ENCODE peak calls at places on chromosomes 16 and 17, in four cellular contexts. H, S, A and G are unnamed samples.
A peak's percentile ranks its signal among the peaks of the same experiment; 100 is the strongest.

GRCh38 chr16:66457888-66458287 is 30.8 kb downstream of the BEAN1 start:
- DNase-seq in H (peak; percentile 45), S (no peak), A (no peak), G (no peak)

GRCh38 chr17:4187076-4187475 is 44.1 kb downstream of the CYB5D2 start:
- DNase-seq in H (no peak), S (no peak), A (no peak), G (no peak)

GRCh38 chr17:8001976-8002645 is at the start of gene GUCY2D:
- DNase-seq in H (no peak), S (no peak), A (no peak), G (no peak)

GRCh38 chr17:79317916-79318315 is 243.3 kb downstream of the ENGASE start:
- DNase-seq in H (no peak), S (no peak), A (no peak), G (no peak)

GRCh38 chr17:42387221-42387657 is 1.0 kb downstream of the STAT3 start:
- DNase-seq in H (peak; percentile 28), S (no peak), A (no peak), G (peak; percentile 66)

GRCh38 chr17:63838586-63839184 is 3.8 kb downstream of the SMARCD2 start:
- DNase-seq in H (peak; percentile 70), S (no peak), A (no peak), G (peak; percentile 34)

GRCh38 chr17:32319548-32319905 is 22.4 kb downstream of the C17orf75 start:
- DNase-seq in H (peak; percentile 87), S (peak; percentile 32), A (peak; percentile 65), G (no peak)

GRCh38 chr16:4936181-4936990 is 562 bp downstream of the PPL start:
- DNase-seq in H (no peak), S (no peak), A (no peak), G (no peak)

GRCh38 chr16:48911700-48912099 is 301.7 kb upstream of the N4BP1 start:
- DNase-seq in H (peak; percentile 44), S (no peak), A (no peak), G (no peak)

GRCh38 chr17:79721993-79722671 is 8.6 kb upstream of the ENPP7 start:
- DNase-seq in H (no peak), S (no peak), A (no peak), G (no peak)

GRCh38 chr16:87795336-87795735 is 29.6 kb upstream of the KLHDC4 start:
- DNase-seq in H (no peak), S (no peak), A (no peak), G (no peak)

GRCh38 chr16:52586159-52586558 is 39.2 kb upstream of the TOX3 start:
- DNase-seq in H (no peak), S (no peak), A (no peak), G (no peak)

GRCh38 chr17:55484575-55484974 is 26.7 kb downstream of the SMIM36 start:
- DNase-seq in H (no peak), S (no peak), A (no peak), G (no peak)

GRCh38 chr17:80029235-80029974 is 6.3 kb downstream of the TBC1D16 start:
- DNase-seq in H (peak; percentile 91), S (no peak), A (no peak), G (no peak)

GRCh38 chr16:80559369-80559768 is 18.6 kb downstream of the DYNLRB2 start:
- DNase-seq in H (no peak), S (no peak), A (no peak), G (no peak)

GRCh38 chr17:72120878-72121163 is at the start of gene SOX9:
- DNase-seq in H (peak; percentile 97), S (peak; percentile 85), A (no peak), G (no peak)

GRCh38 chr17:68288804-68289203 is 2.1 kb downstream of the SLC16A6 start:
- DNase-seq in H (no peak), S (no peak), A (no peak), G (no peak)

GRCh38 chr17:53823341-53824050 is 769 bp downstream of the KIF2B start:
- DNase-seq in H (no peak), S (no peak), A (no peak), G (no peak)

GRCh38 chr16:1494129-1494640 is 1.0 kb downstream of the TELO2 start:
- DNase-seq in H (peak; percentile 91), S (no peak), A (no peak), G (no peak)

GRCh38 chr17:18025596-18026407 is 13.2 kb downstream of the ATPAF2 start:
- DNase-seq in H (peak; percentile 80), S (no peak), A (no peak), G (no peak)

GRCh38 chr17:9905902-9906301 is 831 bp upstream of the RCVRN start:
- DNase-seq in H (peak; percentile 64), S (no peak), A (no peak), G (no peak)

GRCh38 chr16:48053346-48053745 is 102.4 kb downstream of the ABCC12 start:
- DNase-seq in H (peak; percentile 23), S (no peak), A (no peak), G (no peak)

GRCh38 chr17:14428640-14429029 is 127.8 kb downstream of the HS3ST3B1 start:
- DNase-seq in H (no peak), S (no peak), A (no peak), G (no peak)

GRCh38 chr17:33657181-33657580 is 364.1 kb upstream of the ASIC2 start:
- DNase-seq in H (no peak), S (no peak), A (no peak), G (no peak)

GRCh38 chr17:83056583-83057396 is 22.6 kb upstream of the METRNL start:
- DNase-seq in H (peak; percentile 28), S (no peak), A (no peak), G (no peak)

GRCh38 chr17:57544381-57544780 is 200.7 kb downstream of the CCDC182 start:
- DNase-seq in H (no peak), S (no peak), A (no peak), G (no peak)